ENCODE peak calls at places on chromosomes 16 and 17, in seven cellular contexts. A, R, J, B, F, Z and S are unnamed samples.

GRCh38 chr16:57093845-57094564 is 1.6 kb downstream of the CPNE2 start:
- DNase-seq in A (no peak), R (no peak), J (no peak), B (peak; percentile 67), F (no peak), Z (no peak), S (no peak)

GRCh38 chr17:8875957-8876356 is 8.5 kb upstream of the PIK3R6 start:
- DNase-seq in A (peak; percentile 56), R (no peak), J (no peak), B (no peak), F (no peak), Z (no peak), S (no peak)

GRCh38 chr16:78396046-78396445 is 296.6 kb downstream of the WWOX start:
- DNase-seq in A (no peak), R (no peak), J (no peak), B (no peak), F (peak; percentile 11), Z (no peak), S (no peak)

GRCh38 chr16:10776280-10776679 is 32.6 kb downstream of the NUBP1 start:
- DNase-seq in A (no peak), R (no peak), J (no peak), B (no peak), F (no peak), Z (no peak), S (no peak)

GRCh38 chr17:17963694-17964436 is 8.3 kb downstream of the TOM1L2 start:
- DNase-seq in A (no peak), R (no peak), J (no peak), B (no peak), F (no peak), Z (no peak), S (no peak)

GRCh38 chr16:79485020-79485419 is 115.5 kb downstream of the MAF start:
- DNase-seq in A (no peak), R (no peak), J (no peak), B (no peak), F (no peak), Z (no peak), S (no peak)

GRCh38 chr16:35559911-35560636 is 2100.7 kb downstream of the TP53TG3F start:
- DNase-seq in A (no peak), R (no peak), J (no peak), B (no peak), F (no peak), Z (no peak), S (no peak)

GRCh38 chr17:65495255-65496060 is 66.0 kb downstream of the AXIN2 start:
- DNase-seq in A (peak; percentile 19), R (no peak), J (peak; percentile 47), B (no peak), F (peak; percentile 88), Z (no peak), S (no peak)

DNA sequence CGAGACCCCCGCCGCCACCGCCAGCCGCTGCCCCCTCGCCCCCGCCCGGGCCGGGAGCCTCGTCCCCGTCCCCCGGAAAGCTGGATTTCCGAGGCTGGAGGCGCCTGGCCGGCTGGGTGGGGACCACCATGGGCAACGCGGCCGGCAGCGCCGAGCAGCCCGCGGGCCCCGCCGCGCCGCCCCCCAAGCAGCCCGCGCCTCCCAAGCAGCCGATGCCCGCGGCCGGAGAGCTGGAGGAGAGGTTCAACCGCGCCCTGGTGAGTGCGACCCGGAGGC is 250 bp downstream of the FMNL1 start:
- DNase-seq in A (no peak), R (no peak), J (no peak), B (peak; percentile 62), F (peak; percentile 55), Z (no peak), S (no peak)
- H3K4me3 ChIP-seq in A (no peak overlapping the region), R (no peak overlapping the region), J (peak overlapping the region; percentile 59), B (peak overlapping the region; percentile 94), F (peak overlapping the region; percentile 78), Z (peak overlapping the region; percentile 58), S (peak overlapping the region; percentile 91)

GRCh38 chr16:90048737-90049330 is 28.3 kb downstream of the PRDM7 start:
- DNase-seq in A (no peak), R (no peak), J (no peak), B (no peak), F (no peak), Z (no peak), S (no peak)
- H3K4me3 ChIP-seq in A (no peak overlapping the region), R (no peak overlapping the region), J (no peak overlapping the region), B (no peak overlapping the region), F (no peak overlapping the region), Z (no peak overlapping the region), S (no peak overlapping the region)

GRCh38 chr16:88803264-88803987 is at the start of gene CDT1:
- DNase-seq in A (peak; percentile 58), R (no peak), J (peak; percentile 91), B (peak; percentile 94), F (peak; percentile 92), Z (peak; percentile 77), S (peak; percentile 74)

GRCh38 chr16:88805887-88806393 is 2.4 kb downstream of the CDT1 start:
- DNase-seq in A (no peak), R (no peak), J (peak; percentile 65), B (peak; percentile 58), F (no peak), Z (no peak), S (no peak)

GRCh38 chr16:88804173-88804551 is 573 bp downstream of the CDT1 start:
- DNase-seq in A (no peak), R (no peak), J (peak; percentile 69), B (peak; percentile 68), F (no peak), Z (no peak), S (no peak)

GRCh38 chr16:88805340-88805715 is 1.7 kb downstream of the CDT1 start:
- DNase-seq in A (no peak), R (no peak), J (peak; percentile 66), B (peak; percentile 56), F (no peak), Z (no peak), S (no peak)

GRCh38 chr16:88804552-88805339 is 1.2 kb downstream of the CDT1 start:
- DNase-seq in A (no peak), R (no peak), J (peak; percentile 63), B (peak; percentile 64), F (no peak), Z (no peak), S (no peak)
- H3K4me3 ChIP-seq in A (peak overlapping the region; percentile 54), R (peak overlapping the region; percentile 76), J (peak overlapping the region; percentile 72), B (no peak overlapping the region), F (peak overlapping the region; percentile 76), Z (peak overlapping the region; percentile 67), S (no peak overlapping the region)

GRCh38 chr17:27989046-27989445 is 53.4 kb upstream of the NLK start:
- DNase-seq in A (peak; percentile 50), R (no peak), J (no peak), B (no peak), F (no peak), Z (peak; percentile 43), S (no peak)
- H3K4me3 ChIP-seq in A (no peak overlapping the region), R (no peak overlapping the region), J (no peak overlapping the region), B (no peak overlapping the region), F (no peak overlapping the region), Z (no peak overlapping the region), S (no peak overlapping the region)

DNA sequence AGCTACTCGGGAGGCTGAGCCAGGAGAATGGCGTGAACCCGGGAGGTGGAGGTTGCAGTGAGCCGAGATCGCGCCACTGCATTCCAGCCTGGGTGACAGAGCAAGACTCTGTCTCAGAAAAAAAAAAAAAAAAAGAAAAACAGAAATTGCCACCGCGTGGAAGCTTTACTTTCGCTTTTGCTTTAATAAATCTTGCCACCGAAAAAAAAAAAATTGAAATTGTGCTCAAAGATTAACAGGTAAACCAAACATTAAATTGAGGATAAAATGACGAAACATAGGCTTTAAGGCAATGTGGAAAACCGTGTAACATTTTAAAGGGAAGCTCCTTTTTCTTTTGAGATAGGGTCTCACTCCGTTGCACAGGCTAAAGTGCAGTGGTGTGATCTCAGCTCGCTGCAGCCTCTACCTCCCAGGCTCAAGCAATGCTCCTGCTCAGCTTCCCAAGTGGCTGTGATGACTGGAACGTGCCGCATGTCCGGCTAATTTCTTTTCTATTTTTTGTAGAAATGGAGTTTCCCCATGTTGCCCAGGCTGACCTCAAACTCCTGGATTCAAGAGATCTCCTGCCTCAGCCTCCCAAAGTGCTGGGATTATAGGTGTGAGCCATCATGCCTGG is 40.1 kb downstream of the ZNF276 start:
- DNase-seq in A (no peak), R (no peak), J (no peak), B (no peak), F (no peak), Z (no peak), S (no peak)
- H3K4me3 ChIP-seq in A (no peak overlapping the region), R (no peak overlapping the region), J (no peak overlapping the region), B (no peak overlapping the region), F (no peak overlapping the region), Z (no peak overlapping the region), S (peak overlapping the region; percentile 41)

GRCh38 chr17:78774956-78775571 is 7.0 kb downstream of the CYTH1 start:
- DNase-seq in A (no peak), R (no peak), J (no peak), B (no peak), F (no peak), Z (no peak), S (peak; percentile 62)
- H3K4me3 ChIP-seq in A (no peak overlapping the region), R (peak overlapping the region; percentile 17), J (no peak overlapping the region), B (no peak overlapping the region), F (no peak overlapping the region), Z (no peak overlapping the region), S (peak overlapping the region; percentile 55)